ENCODE peak calls at places on chromosomes 6 and 20, in ten cellular contexts. J is H7; W is glutamatergic neuron; S is fibroblast of the aortic adventitia; Q is psoas muscle; Z is GM23338; T is endothelial cell; N is memory B cell; O is activated naive CD4-positive, alpha-beta T cell treated with anti-CD3 and anti-CD28 coated beads, Interleukin-2, amount 10 ng/mL, durations not matched to agents 7 days and 5 days; V is AG04449. C is an unnamed sample.

GRCh38 chr6:24283043-24283985 is 74.5 kb downstream of the DCDC2 start:
- DNase-seq in J (peak), W (peak), S (peak), Q (peak), Z (peak), T (peak), N (no peak), O (peak), V (no peak), C (peak)

GRCh38 chr6:110683236-110683635 is 132.0 kb downstream of the CDK19 start:
- DNase-seq in J (no peak), W (no peak), S (peak), Q (no peak), Z (no peak), T (no peak), N (no peak), O (no peak), V (no peak), C (no peak)

GRCh38 chr20:57429579-57430202 is 38.5 kb downstream of the RBM38 start:
- DNase-seq in J (no peak), W (no peak), S (peak), Q (no peak), Z (no peak), T (no peak), N (no peak), O (no peak), V (no peak), C (no peak)

GRCh38 chr20:36687850-36688249 is 41.9 kb upstream of the SLA2 start:
- DNase-seq in J (no peak), W (no peak), S (no peak), Q (no peak), Z (no peak), T (no peak), N (no peak), O (no peak), V (no peak), C (no peak)

GRCh38 chr20:49279677-49280462 is 2.0 kb upstream of the ZNFX1 start:
- DNase-seq in J (no peak), W (no peak), S (no peak), Q (no peak), Z (no peak), T (no peak), N (no peak), O (no peak), V (no peak), C (no peak)

GRCh38 chr20:55269913-55270312 is 735.4 kb downstream of the CBLN4 start:
- DNase-seq in J (no peak), W (no peak), S (no peak), Q (no peak), Z (no peak), T (no peak), N (no peak), O (no peak), V (no peak), C (no peak)

GRCh38 chr6:35047265-35048011 is 93.7 kb downstream of the TCP11 start:
- DNase-seq in J (no peak), W (no peak), S (peak), Q (no peak), Z (no peak), T (no peak), N (no peak), O (no peak), V (peak), C (peak)

GRCh38 chr6:157172088-157172768 is 151.1 kb downstream of the TMEM242 start:
- DNase-seq in J (no peak), W (no peak), S (peak), Q (no peak), Z (no peak), T (no peak), N (no peak), O (no peak), V (no peak), C (no peak)

GRCh38 chr6:115680621-115681020 is 380.1 kb downstream of the FRK start:
- DNase-seq in J (no peak), W (no peak), S (no peak), Q (no peak), Z (no peak), T (no peak), N (no peak), O (no peak), V (no peak), C (peak)

GRCh38 chr20:24690408-24690807 is 221.0 kb downstream of the SYNDIG1 start:
- DNase-seq in J (no peak), W (no peak), S (no peak), Q (no peak), Z (no peak), T (no peak), N (no peak), O (no peak), V (no peak), C (no peak)

GRCh38 chr6:144918073-144918472 is 632.9 kb downstream of the UTRN start:
- DNase-seq in J (no peak), W (no peak), S (no peak), Q (no peak), Z (no peak), T (no peak), N (no peak), O (no peak), V (no peak), C (no peak)

GRCh38 chr6:52261229-52261628 is 16.9 kb upstream of the IL17F start:
- DNase-seq in J (no peak), W (no peak), S (peak), Q (no peak), Z (no peak), T (no peak), N (no peak), O (no peak), V (peak), C (no peak)

GRCh38 chr6:72238021-72238420 is 351.7 kb downstream of the RIMS1 start:
- DNase-seq in J (no peak), W (no peak), S (no peak), Q (no peak), Z (no peak), T (no peak), N (no peak), O (no peak), V (no peak), C (no peak)

GRCh38 chr6:149451361-149452061 is 33.3 kb downstream of the ZC3H12D start:
- DNase-seq in J (peak), W (peak), S (no peak), Q (peak), Z (peak), T (no peak), N (no peak), O (peak), V (no peak), C (no peak)

GRCh38 chr6:158487495-158487894 is 72.4 kb upstream of the TMEM181 start:
- DNase-seq in J (no peak), W (no peak), S (no peak), Q (no peak), Z (no peak), T (no peak), N (no peak), O (no peak), V (no peak), C (no peak)

GRCh38 chr6:100283288-100283687 is 181.4 kb downstream of the SIM1 start:
- DNase-seq in J (no peak), W (no peak), S (peak), Q (no peak), Z (peak), T (no peak), N (no peak), O (no peak), V (peak), C (no peak)

GRCh38 chr20:36565520-36565919 is 7.9 kb upstream of the TGIF2 start:
- DNase-seq in J (no peak), W (no peak), S (no peak), Q (no peak), Z (no peak), T (no peak), N (no peak), O (no peak), V (no peak), C (no peak)

GRCh38 chr20:29079769-29080690 is 2177.4 kb upstream of the DEFB115 start:
- DNase-seq in J (no peak), W (no peak), S (peak), Q (no peak), Z (no peak), T (no peak), N (no peak), O (peak), V (no peak), C (no peak)